ENCODE peak calls at places on chromosomes 12 and 14, in ten cellular contexts. Z is upper lobe of right lung; B is right lobe of liver; H is nephron progenitor cell; J is NCI-H524 treated with DMSO at 0.1 percent for 48 hours; R is MCF 10A; U is iris pigment epithelial cell; G is WTC11; T is tibial nerve; M is CD4-positive, alpha-beta T cell. Y is an unnamed sample.

GRCh38 chr12:99983721-99984258 is 946 bp downstream of the ANKS1B start:
- DNase-seq in Z (no peak), B (no peak), H (no peak), J (no peak), R (peak), U (peak), G (no peak), T (no peak), M (no peak), Y (no peak)

GRCh38 chr12:765861-766260 is 13.5 kb downstream of the WNK1 start:
- DNase-seq in Z (no peak), B (no peak), H (no peak), J (no peak), R (no peak), U (no peak), G (no peak), T (no peak), M (no peak), Y (no peak)

GRCh38 chr12:15116073-15116472 is 105.1 kb downstream of the RERG start:
- DNase-seq in Z (no peak), B (peak), H (no peak), J (no peak), R (no peak), U (no peak), G (no peak), T (no peak), M (no peak), Y (peak)

GRCh38 chr12:53289891-53290290 is 5.5 kb upstream of the PFDN5 start:
- DNase-seq in Z (no peak), B (no peak), H (no peak), J (no peak), R (no peak), U (no peak), G (no peak), T (no peak), M (no peak), Y (no peak)

GRCh38 chr12:95037906-95038305 is 34.4 kb upstream of the NDUFA12 start:
- DNase-seq in Z (no peak), B (no peak), H (no peak), J (no peak), R (no peak), U (peak), G (no peak), T (no peak), M (no peak), Y (no peak)

GRCh38 chr12:93347054-93347786 is 30.5 kb upstream of the NUDT4 start:
- DNase-seq in Z (no peak), B (no peak), H (no peak), J (peak), R (no peak), U (no peak), G (no peak), T (no peak), M (no peak), Y (no peak)

GRCh38 chr12:52884526-52885293 is 20.2 kb downstream of the KRT8 start:
- DNase-seq in Z (peak), B (peak), H (peak), J (no peak), R (peak), U (no peak), G (peak), T (peak), M (peak), Y (peak)

GRCh38 chr12:116498471-116498870 is 60.7 kb upstream of the MAP1LC3B2 start:
- DNase-seq in Z (no peak), B (no peak), H (no peak), J (no peak), R (no peak), U (no peak), G (no peak), T (no peak), M (no peak), Y (no peak)

GRCh38 chr14:28982228-28982627 is 215.6 kb downstream of the FOXG1 start:
- DNase-seq in Z (no peak), B (no peak), H (no peak), J (no peak), R (no peak), U (no peak), G (no peak), T (no peak), M (no peak), Y (no peak)

GRCh38 chr14:51962678-51963077 is 26.7 kb upstream of the RTRAF start:
- DNase-seq in Z (no peak), B (no peak), H (no peak), J (no peak), R (no peak), U (peak), G (no peak), T (no peak), M (no peak), Y (no peak)

GRCh38 chr14:21868442-21869046 is 194.9 kb upstream of the OR4E1 start:
- DNase-seq in Z (no peak), B (no peak), H (peak), J (no peak), R (peak), U (peak), G (peak), T (no peak), M (peak), Y (no peak)

GRCh38 chr14:34742509-34743115 is 28.2 kb upstream of the CFL2 start:
- DNase-seq in Z (no peak), B (no peak), H (no peak), J (no peak), R (no peak), U (no peak), G (no peak), T (no peak), M (no peak), Y (no peak)

GRCh38 chr12:45379261-45379660 is 163.4 kb downstream of the ANO6 start:
- DNase-seq in Z (no peak), B (no peak), H (no peak), J (no peak), R (peak), U (peak), G (no peak), T (no peak), M (no peak), Y (no peak)

GRCh38 chr12:32975122-32975521 is 78.5 kb upstream of the PKP2 start:
- DNase-seq in Z (no peak), B (no peak), H (no peak), J (no peak), R (no peak), U (no peak), G (no peak), T (no peak), M (no peak), Y (no peak)

GRCh38 chr12:107903377-107904061 is 129.0 kb downstream of the ASCL4 start:
- DNase-seq in Z (peak), B (no peak), H (peak), J (no peak), R (no peak), U (peak), G (peak), T (peak), M (no peak), Y (no peak)

GRCh38 chr14:53638966-53639365 is 317.7 kb downstream of the BMP4 start:
- DNase-seq in Z (no peak), B (no peak), H (no peak), J (no peak), R (no peak), U (peak), G (no peak), T (no peak), M (no peak), Y (no peak)

GRCh38 chr12:124940393-124941169 is 26.1 kb upstream of the UBC start:
- DNase-seq in Z (peak), B (peak), H (peak), J (no peak), R (peak), U (peak), G (peak), T (peak), M (peak), Y (peak)

GRCh38 chr14:80521456-80521855 is 310.2 kb upstream of the DIO2 start:
- DNase-seq in Z (no peak), B (no peak), H (no peak), J (no peak), R (no peak), U (no peak), G (no peak), T (no peak), M (no peak), Y (no peak)

GRCh38 chr12:57629897-57630471 is 3.0 kb downstream of the B4GALNT1 start:
- DNase-seq in Z (no peak), B (no peak), H (no peak), J (no peak), R (no peak), U (no peak), G (no peak), T (no peak), M (no peak), Y (no peak)

GRCh38 chr14:55706893-55707292 is 126.9 kb downstream of the KTN1 start:
- DNase-seq in Z (no peak), B (no peak), H (no peak), J (no peak), R (no peak), U (no peak), G (no peak), T (no peak), M (no peak), Y (no peak)

GRCh38 chr12:113241191-113242017 is 20.1 kb downstream of the TPCN1 start:
- DNase-seq in Z (no peak), B (no peak), H (no peak), J (peak), R (peak), U (peak), G (no peak), T (peak), M (no peak), Y (no peak)

GRCh38 chr14:104735830-104736642 is 12.0 kb downstream of the ADSS1 start:
- DNase-seq in Z (peak), B (peak), H (no peak), J (no peak), R (peak), U (peak), G (no peak), T (peak), M (no peak), Y (peak)

Y was measured in uterus.